ENCODE peak calls at places on chromosomes 13 and 19, in eight cellular contexts. N, K, Y, U, F, I, W and T are unnamed samples.
A peak's percentile ranks its signal among the peaks of the same experiment; 100 is the strongest.

GRCh38 chr19:11694533-11695439 is 44.0 kb downstream of the ZNF823 start:
- DNase-seq in N (peak; percentile 94), K (peak; percentile 91), Y (peak; percentile 52), U (peak; percentile 91), F (peak; percentile 86), I (peak; percentile 98), W (peak; percentile 72), T (peak; percentile 69)

GRCh38 chr19:19217110-19217509 is 5.4 kb downstream of the NCAN start:
- DNase-seq in N (no peak), K (no peak), Y (no peak), U (no peak), F (peak; percentile 16), I (no peak), W (no peak), T (no peak)

GRCh38 chr13:114259974-114260373 is 21.4 kb upstream of the UPF3A start:
- DNase-seq in N (no peak), K (no peak), Y (no peak), U (no peak), F (no peak), I (no peak), W (no peak), T (no peak)

GRCh38 chr13:107669356-107669755 is 546.0 kb downstream of the LIG4 start:
- DNase-seq in N (no peak), K (no peak), Y (peak; percentile 53), U (no peak), F (peak; percentile 79), I (no peak), W (no peak), T (no peak)

GRCh38 chr19:49870309-49870901 is 3.0 kb upstream of the PNKP start:
- DNase-seq in N (peak; percentile 55), K (no peak), Y (no peak), U (no peak), F (no peak), I (no peak), W (no peak), T (no peak)

GRCh38 chr19:29843180-29844051 is 31.6 kb downstream of the CCNE1 start:
- DNase-seq in N (peak; percentile 52), K (peak; percentile 88), Y (no peak), U (no peak), F (no peak), I (peak; percentile 37), W (no peak), T (no peak)

GRCh38 chr13:27338207-27338606 is 67.6 kb downstream of the RASL11A start:
- DNase-seq in N (no peak), K (no peak), Y (no peak), U (no peak), F (no peak), I (no peak), W (no peak), T (no peak)

GRCh38 chr13:20160346-20161274 is at the start of gene GJA3:
- DNase-seq in N (no peak), K (peak; percentile 84), Y (no peak), U (no peak), F (peak; percentile 39), I (no peak), W (no peak), T (no peak)

GRCh38 chr13:40433577-40433976 is 232.9 kb downstream of the FOXO1 start:
- DNase-seq in N (no peak), K (peak; percentile 90), Y (no peak), U (no peak), F (no peak), I (no peak), W (no peak), T (no peak)

GRCh38 chr19:48928164-48929005 is 5.1 kb upstream of the DHDH start:
- DNase-seq in N (peak; percentile 59), K (no peak), Y (no peak), U (no peak), F (peak; percentile 58), I (no peak), W (no peak), T (no peak)

GRCh38 chr19:41407271-41407670 is 9.7 kb downstream of the BCKDHA start:
- DNase-seq in N (peak; percentile 72), K (no peak), Y (no peak), U (no peak), F (no peak), I (peak; percentile 35), W (no peak), T (peak; percentile 29)

GRCh38 chr13:48004201-48004600 is 3.1 kb upstream of the SUCLA2 start:
- DNase-seq in N (no peak), K (no peak), Y (no peak), U (no peak), F (no peak), I (peak; percentile 24), W (no peak), T (no peak)

GRCh38 chr19:18428837-18429674 is 8.9 kb downstream of the ISYNA1 start:
- DNase-seq in N (peak; percentile 86), K (peak; percentile 96), Y (no peak), U (no peak), F (peak; percentile 72), I (no peak), W (no peak), T (no peak)

GRCh38 chr13:93559718-93560117 is 333.1 kb downstream of the GPC6 start:
- DNase-seq in N (no peak), K (no peak), Y (no peak), U (no peak), F (peak; percentile 84), I (no peak), W (peak; percentile 70), T (peak; percentile 96)

GRCh38 chr13:100464006-100464405 is 124.6 kb downstream of the GGACT start:
- DNase-seq in N (no peak), K (no peak), Y (no peak), U (no peak), F (no peak), I (no peak), W (no peak), T (no peak)

DNA sequence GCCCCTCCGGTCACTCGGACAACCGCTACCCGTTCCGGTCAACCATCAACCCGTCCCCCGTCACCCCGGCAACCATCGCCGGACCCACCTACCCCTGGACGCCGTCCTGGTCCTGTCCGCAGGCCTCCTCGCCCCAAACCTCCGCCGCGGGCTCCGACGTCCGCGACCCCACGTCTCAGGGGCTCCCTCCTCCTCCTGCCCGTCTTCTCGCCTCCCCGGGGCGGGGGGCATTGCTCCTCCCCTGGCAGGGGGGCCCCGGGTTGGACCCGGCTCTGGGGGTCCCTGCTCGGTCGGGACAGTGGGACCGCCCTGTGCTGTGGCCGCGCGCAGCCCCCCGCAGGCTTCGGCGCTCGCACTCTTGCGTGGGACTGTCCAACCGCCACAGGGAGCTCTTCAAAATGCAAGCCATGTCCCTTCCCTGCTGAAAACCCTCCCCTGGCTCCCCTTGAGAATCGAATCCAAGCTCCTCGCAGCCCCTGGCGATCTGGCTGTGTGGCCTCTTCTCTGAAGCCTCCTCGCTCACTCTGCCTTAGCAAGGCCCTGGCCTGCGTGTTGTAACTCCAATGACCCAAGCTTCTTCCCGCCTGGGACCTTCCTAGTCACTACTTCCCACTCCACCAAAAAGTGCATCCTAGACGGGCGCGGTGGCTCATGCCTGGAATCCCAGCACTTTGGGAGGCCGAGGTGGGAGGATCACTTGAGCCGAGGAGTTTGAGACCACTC is 8.4 kb downstream of the EPHX3 start:
- DNase-seq in N (no peak), K (no peak), Y (no peak), U (no peak), F (no peak), I (no peak), W (no peak), T (no peak)
- H3K4me3 ChIP-seq in N (peak overlapping the region; percentile 62), K (peak overlapping the region; percentile 56), Y (peak overlapping the region; percentile 75), U (peak overlapping the region; percentile 78), F (peak overlapping the region; percentile 73), I (peak overlapping the region; percentile 60), W (peak overlapping the region; percentile 51), T (peak overlapping the region; percentile 65)

DNA sequence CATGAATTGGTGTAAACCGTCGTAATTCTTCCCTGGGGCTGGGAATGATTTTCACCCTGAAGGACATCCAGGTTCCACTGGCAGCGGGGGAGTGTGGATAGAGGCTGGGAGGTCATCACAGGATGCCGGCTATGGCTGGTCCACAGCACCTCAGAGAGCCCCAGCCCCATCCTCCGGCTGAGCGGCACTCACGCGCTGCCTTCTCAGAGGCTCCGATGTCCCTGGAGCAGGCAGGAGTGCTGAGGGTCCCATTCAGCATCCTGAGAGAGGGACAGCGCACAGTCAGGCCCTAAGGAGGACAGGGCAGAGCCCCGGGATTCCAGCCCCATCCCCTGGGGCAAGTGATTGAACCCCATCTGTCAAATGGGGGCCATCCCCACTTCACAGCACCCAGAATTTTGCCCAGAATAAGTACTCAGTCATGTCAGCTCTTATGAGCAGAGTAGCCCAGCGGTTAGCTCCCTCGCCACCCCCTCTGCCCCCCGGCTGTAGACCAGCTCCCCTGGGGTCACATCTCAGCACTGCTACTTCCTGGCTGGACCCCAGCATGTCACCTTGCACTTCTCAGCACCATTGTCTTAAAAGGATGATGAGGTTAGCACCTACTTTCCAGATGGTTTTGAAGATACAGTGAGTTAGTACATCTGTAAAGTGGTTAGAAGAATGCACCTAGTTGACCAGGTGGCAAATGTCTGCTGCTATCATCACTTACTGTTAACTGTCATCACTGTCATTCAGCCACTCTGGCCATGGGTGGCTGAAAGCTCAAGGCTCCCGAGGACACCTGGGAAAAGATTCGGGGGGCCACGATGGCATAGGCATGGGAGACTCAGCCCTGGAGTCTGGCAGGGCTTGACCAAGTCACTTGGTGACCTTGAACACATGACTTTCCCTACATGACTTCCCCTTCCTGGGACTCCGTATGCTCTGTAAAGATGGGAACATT is 11.9 kb downstream of the GRAMD1A start:
- DNase-seq in N (no peak), K (no peak), Y (no peak), U (no peak), F (no peak), I (no peak), W (no peak), T (no peak)
- H3K4me3 ChIP-seq in N (no peak overlapping the region), K (no peak overlapping the region), Y (no peak overlapping the region), U (no peak overlapping the region), F (no peak overlapping the region), I (no peak overlapping the region), W (no peak overlapping the region), T (no peak overlapping the region)

DNA sequence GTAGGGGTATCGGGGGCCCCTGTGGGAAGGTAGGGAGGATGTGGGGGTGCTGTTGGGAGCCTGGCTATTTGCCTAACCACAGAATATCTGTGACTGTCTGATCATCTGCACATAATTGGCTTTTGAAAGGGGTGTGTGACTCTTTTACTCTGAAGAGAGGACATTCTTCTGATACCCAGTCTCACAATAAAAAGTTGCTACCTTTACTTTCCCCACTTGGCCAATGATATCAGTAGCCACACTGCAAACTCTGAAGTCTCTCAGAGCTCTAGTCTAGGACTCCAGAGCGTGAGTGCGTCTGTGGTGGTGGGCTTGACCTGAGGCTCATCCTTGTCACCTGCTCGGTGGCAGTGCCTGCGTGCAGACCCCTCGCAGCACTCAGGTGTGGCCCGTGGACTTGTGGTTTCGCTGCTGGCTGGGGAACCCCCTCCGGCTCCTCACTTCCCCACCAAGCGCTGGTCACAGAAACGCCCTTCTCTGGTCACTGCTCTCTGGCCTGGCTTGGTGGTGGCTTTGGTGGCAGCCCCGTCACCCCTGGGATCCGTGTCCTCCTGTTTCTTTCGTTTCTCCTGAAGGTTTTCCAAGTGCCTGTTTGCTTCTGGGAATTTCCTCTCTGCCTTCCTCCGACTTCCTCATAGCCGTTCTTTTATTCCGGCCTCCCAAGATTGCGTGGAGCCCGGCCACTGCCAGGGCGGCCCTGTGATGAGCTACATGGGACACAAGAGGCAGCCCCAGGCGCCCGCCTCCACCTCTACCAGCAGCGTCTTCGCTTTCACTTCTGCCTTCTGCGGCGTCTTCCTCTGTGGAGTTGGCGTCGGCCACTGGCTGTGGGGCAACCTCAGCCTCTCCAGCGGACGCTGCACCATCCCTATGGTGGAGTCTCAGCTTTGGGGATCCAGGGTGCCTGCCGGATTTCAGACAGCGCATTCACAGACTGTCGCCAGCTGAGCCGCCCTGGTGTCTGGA is 78.0 kb downstream of the ATP11A start:
- DNase-seq in N (peak; percentile 88), K (no peak), Y (no peak), U (no peak), F (no peak), I (peak; percentile 73), W (no peak), T (no peak)
- H3K4me3 ChIP-seq in N (peak overlapping the region; percentile 23), K (no peak overlapping the region), Y (no peak overlapping the region), U (no peak overlapping the region), F (no peak overlapping the region), I (no peak overlapping the region), W (no peak overlapping the region), T (no peak overlapping the region)

GRCh38 chr19:32336259-32337111 is 8.9 kb upstream of the ZNF507 start:
- DNase-seq in N (no peak), K (no peak), Y (no peak), U (no peak), F (peak; percentile 59), I (no peak), W (no peak), T (no peak)
- H3K4me3 ChIP-seq in N (no peak overlapping the region), K (no peak overlapping the region), Y (no peak overlapping the region), U (peak overlapping the region; percentile 58), F (peak overlapping the region; percentile 12), I (peak overlapping the region; percentile 13), W (no peak overlapping the region), T (no peak overlapping the region)